ENCODE peak calls at places on chromosome 16, in four cellular contexts. S is K562, B is GM12892, I is GM12878. C is an unnamed sample.
A peak's percentile ranks its signal among the peaks of the same experiment; 100 is the strongest.

GRCh38 chr16:55834044-55834443 is 1.1 kb upstream of the CES1 start:
- DNase-seq in S (no peak), B (no peak), I (peak; percentile 31), C (no peak)

GRCh38 chr16:80466024-80466986 is 74.5 kb upstream of the DYNLRB2 start:
- DNase-seq in S (peak; percentile 86), B (peak; percentile 46), I (peak; percentile 34), C (peak; percentile 77)

GRCh38 chr16:83706394-83706793 is 101.4 kb upstream of the HSBP1 start:
- DNase-seq in B (no peak), S (no peak), I (no peak), C (no peak)

GRCh38 chr16:76653390-76654026 is 376.3 kb downstream of the CNTNAP4 start:
- DNase-seq in I (peak; percentile 9), S (peak; percentile 8), B (no peak), C (no peak)

GRCh38 chr16:11624205-11624604 is 37.5 kb upstream of the LITAF start:
- DNase-seq in B (no peak), I (no peak), S (peak; percentile 33), C (no peak)

GRCh38 chr16:53884748-53885147 is 180.8 kb downstream of the FTO start:
- DNase-seq in S (no peak), B (no peak), I (no peak), C (no peak)

GRCh38 chr16:67833035-67833417 is 9.1 kb upstream of the THAP11 start:
- DNase-seq in I (no peak), S (peak; percentile 38), B (no peak), C (no peak)

GRCh38 chr16:83513006-83513755 is 294.6 kb upstream of the HSBP1 start:
- DNase-seq in S (no peak), B (no peak), I (no peak), C (no peak)

GRCh38 chr16:1788708-1789100 is 4.8 kb downstream of the IGFALS start:
- DNase-seq in I (no peak), S (no peak), B (no peak), C (no peak)

GRCh38 chr16:47499080-47499699 is 38.1 kb downstream of the PHKB start:
- DNase-seq in S (no peak), I (no peak), B (no peak), C (no peak)

GRCh38 chr16:88772871-88773811 is 11.9 kb downstream of the PIEZO1 start:
- DNase-seq in B (no peak), I (no peak), S (peak; percentile 59), C (no peak)

GRCh38 chr16:68839831-68840230 is 3.5 kb upstream of the TANGO6 start:
- DNase-seq in B (no peak), S (no peak), I (no peak), C (no peak)

GRCh38 chr16:23081675-23082119 is 67.6 kb downstream of the USP31 start:
- DNase-seq in S (no peak), B (no peak), I (no peak), C (no peak)

GRCh38 chr16:17518441-17518840 is 47.7 kb upstream of the XYLT1 start:
- DNase-seq in B (no peak), S (no peak), I (no peak), C (no peak)

GRCh38 chr16:17962726-17963125 is 373.8 kb downstream of the NPIPA8 start:
- DNase-seq in S (no peak), B (no peak), I (no peak), C (no peak)

GRCh38 chr16:11270602-11271162 is 1.6 kb upstream of the TNP2 start:
- DNase-seq in B (no peak), S (no peak), I (no peak), C (no peak)

GRCh38 chr16:56300901-56301351 is 109.6 kb downstream of the GNAO1 start:
- DNase-seq in B (no peak), S (no peak), I (no peak), C (no peak)

GRCh38 chr16:68257251-68257905 is 6.9 kb upstream of the SLC7A6 start:
- DNase-seq in S (no peak), B (peak; percentile 83), I (no peak), C (no peak)

GRCh38 chr16:4513086-4513860 is 25.3 kb downstream of the CDIP1 start:
- DNase-seq in B (no peak), I (no peak), S (no peak), C (no peak)

GRCh38 chr16:20747030-20747816 is 5.6 kb upstream of the THUMPD1 start:
- DNase-seq in B (no peak), S (peak; percentile 74), I (no peak), C (no peak)

GRCh38 chr16:77816293-77816692 is 27.9 kb downstream of the VAT1L start:
- DNase-seq in I (no peak), S (no peak), B (no peak), C (no peak)

GRCh38 chr16:81513204-81514040 is 68.8 kb downstream of the CMIP start:
- DNase-seq in I (no peak), B (no peak), S (no peak), C (no peak)

GRCh38 chr16:6611535-6611934 is 721.1 kb upstream of the RBFOX1 start:
- DNase-seq in I (no peak), S (peak; percentile 10), B (no peak), C (no peak)

GRCh38 chr16:89393731-89394406 is 96.5 kb downstream of the ANKRD11 start:
- DNase-seq in I (no peak), B (no peak), S (no peak), C (peak; percentile 68)

GRCh38 chr16:24997665-24998064 is 17.5 kb downstream of the ARHGAP17 start:
- DNase-seq in S (no peak), B (no peak), I (no peak), C (no peak)
- TF ChIP-seq POLR2A in S (no peak), B (no peak), I (no peak), C (no peak)

GRCh38 chr16:85587763-85588474 is 25.2 kb upstream of the GSE1 start:
- DNase-seq in S (no peak), I (no peak), B (no peak), C (no peak)
- TF ChIP-seq POLR2AphosphoS5 in S (no peak), I (no peak), B (no peak), C (no peak)

GRCh38 chr16:51924744-51925143 is 622.2 kb downstream of the TOX3 start:
- DNase-seq in S (no peak), B (no peak), I (no peak), C (no peak)

GRCh38 chr16:51919736-51920135 is 627.2 kb downstream of the TOX3 start:
- DNase-seq in S (no peak), I (no peak), B (no peak), C (no peak)

GRCh38 chr16:51916814-51917213 is 630.1 kb downstream of the TOX3 start:
- DNase-seq in B (no peak), I (no peak), S (no peak), C (no peak)

DNA sequence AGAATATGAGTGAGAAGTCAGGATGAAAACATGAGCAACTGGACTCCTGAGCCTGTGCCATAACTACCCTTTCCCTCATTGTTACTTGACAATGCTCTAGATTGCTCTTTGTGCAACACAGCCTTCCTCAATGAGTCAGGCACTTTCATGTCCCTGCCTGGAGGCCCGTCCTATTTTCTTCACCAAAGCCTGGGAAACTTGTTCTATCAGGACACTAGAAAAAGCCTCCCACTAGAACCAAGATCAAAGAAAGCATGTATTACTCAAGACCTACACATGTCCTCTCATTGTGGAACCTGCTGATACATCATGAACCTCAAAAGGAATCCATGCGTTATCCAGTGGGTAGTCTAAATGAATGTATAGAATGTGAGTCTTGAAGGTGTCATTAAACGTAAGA is 624.5 kb downstream of the TOX3 start:
- DNase-seq in S (no peak), I (no peak), B (no peak), C (no peak)
- TF ChIP-seq POLR2A in S (no peak), I (no peak), B (no peak), C (no peak)

GRCh38 chr16:8964462-8964861 is 756 bp upstream of the USP7 start:
- DNase-seq in B (no peak), I (no peak), S (no peak), C (no peak)

GRCh38 chr16:8961811-8962390 is 1.8 kb downstream of the USP7 start:
- DNase-seq in I (no peak), B (no peak), S (no peak), C (no peak)

GRCh38 chr16:8963010-8963824 is 489 bp downstream of the USP7 start:
- DNase-seq in B (no peak), I (no peak), S (no peak), C (no peak)

GRCh38 chr16:8962393-8963009 is 1.2 kb downstream of the USP7 start:
- DNase-seq in S (peak; percentile 48), B (peak; percentile 55), I (no peak), C (peak; percentile 50)

GRCh38 chr16:8963825-8964441 is at the start of gene USP7:
- DNase-seq in I (no peak), S (peak; percentile 93), B (peak; percentile 89), C (peak; percentile 95)
- TF ChIP-seq POLR2AphosphoS5 in I (no peak), S (peak; percentile 69), B (no peak), C (peak; percentile 85)

GRCh38 chr16:75267631-75268264 is 16.3 kb upstream of the BCAR1 start:
- DNase-seq in S (no peak), I (no peak), B (no peak), C (peak; percentile 65)
- TF ChIP-seq POLR2A in S (no peak), I (no peak), B (no peak), C (no peak)

GRCh38 chr16:266258-267164 is 9.2 kb downstream of the RGS11 start:
- DNase-seq in B (no peak), I (no peak), S (no peak), C (no peak)
- TF ChIP-seq POLR2AphosphoS5 in B (no peak), I (no peak), S (no peak), C (no peak)

DNA sequence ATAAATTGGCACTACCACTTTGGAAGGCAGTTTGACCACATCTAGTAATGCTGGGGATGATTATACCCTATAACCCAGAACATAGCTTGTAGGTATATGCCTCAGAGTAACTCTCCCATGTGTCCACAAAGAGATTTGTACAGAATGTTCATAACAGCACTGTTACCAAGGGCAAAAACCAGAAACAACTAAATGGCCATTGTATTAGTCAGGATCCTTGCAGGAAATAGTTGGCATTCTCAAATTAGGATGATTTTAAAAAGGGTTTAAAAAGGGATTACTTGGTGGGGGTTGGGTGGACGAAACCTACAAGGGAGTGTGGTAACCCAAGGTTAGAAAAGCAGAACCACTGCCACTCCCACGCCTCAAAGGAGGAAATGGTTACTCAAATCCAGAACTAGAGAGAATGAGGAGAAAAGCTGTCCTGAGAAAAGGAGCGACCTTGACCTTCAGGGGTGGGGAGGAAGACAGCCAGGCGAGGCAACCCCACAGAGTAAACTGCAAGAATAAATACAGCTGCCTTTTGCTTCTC is 2.1 kb downstream of the CPPED1 start:
- DNase-seq in B (peak; percentile 38), I (peak; percentile 73), S (peak; percentile 17), C (no peak)
- TF ChIP-seq POLR2A in B (peak; percentile 44), I (no peak), S (no peak), C (no peak)

GRCh38 chr16:65809627-65810026 is 556.9 kb upstream of the CDH5 start:
- DNase-seq in B (no peak), S (no peak), I (no peak), C (no peak)
- TF ChIP-seq POLR2AphosphoS5 in B (no peak), S (no peak), I (no peak), C (no peak)